ENCODE peak calls at places on chromosomes 11 and 22, in five cellular contexts. One of them, this sample, is unnamed.

GRCh38 chr22:38755155-38755910 is 465 bp downstream of the SUN2 start:
- DNase-seq in A549: peak; percentile 73
- DNase-seq in WTC11: peak; percentile 72
- DNase-seq in H1: no peak
- DNase-seq in K562: peak; percentile 89
- DNase-seq in this sample: peak; percentile 80

GRCh38 chr22:39314251-39314971 is 5.0 kb downstream of the RPL3 start:
- DNase-seq in A549: no peak
- DNase-seq in WTC11: no peak
- DNase-seq in H1: no peak
- DNase-seq in K562: no peak
- DNase-seq in this sample: no peak

GRCh38 chr11:95363710-95364109 is 132.7 kb upstream of the SESN3 start:
- DNase-seq in A549: no peak
- DNase-seq in WTC11: peak; percentile 65
- DNase-seq in H1: no peak
- DNase-seq in K562: peak; percentile 24
- DNase-seq in this sample: peak; percentile 16

GRCh38 chr11:27241316-27242122 is 121.5 kb downstream of the CCDC34 start:
- DNase-seq in A549: peak; percentile 19
- DNase-seq in WTC11: no peak
- DNase-seq in H1: no peak
- DNase-seq in K562: peak; percentile 16
- DNase-seq in this sample: no peak

GRCh38 chr11:93251922-93252321 is 54.1 kb upstream of the SLC36A4 start:
- DNase-seq in A549: no peak
- DNase-seq in WTC11: no peak
- DNase-seq in H1: no peak
- DNase-seq in K562: no peak
- DNase-seq in this sample: no peak

GRCh38 chr11:71992331-71992730 is 6.4 kb upstream of the IL18BP start:
- DNase-seq in A549: no peak
- DNase-seq in WTC11: no peak
- DNase-seq in H1: no peak
- DNase-seq in K562: no peak
- DNase-seq in this sample: no peak

GRCh38 chr11:2798951-2799761 is 86.4 kb downstream of the CDKN1C start:
- DNase-seq in A549: no peak
- DNase-seq in WTC11: no peak
- DNase-seq in H1: no peak
- DNase-seq in K562: no peak
- DNase-seq in this sample: peak; percentile 21

GRCh38 chr22:47619631-47620030 is 857.2 kb downstream of the TBC1D22A start:
- DNase-seq in A549: no peak
- DNase-seq in WTC11: no peak
- DNase-seq in H1: no peak
- DNase-seq in K562: no peak
- DNase-seq in this sample: no peak

GRCh38 chr11:119084663-119085522 is at the start of gene HMBS:
- DNase-seq in A549: peak; percentile 92
- DNase-seq in WTC11: peak; percentile 87
- DNase-seq in H1: peak; percentile 75
- DNase-seq in K562: peak; percentile 90
- DNase-seq in this sample: peak; percentile 92

GRCh38 chr22:32920032-32920628 is 118.6 kb downstream of the TIMP3 start:
- DNase-seq in A549: no peak
- DNase-seq in WTC11: no peak
- DNase-seq in H1: no peak
- DNase-seq in K562: no peak
- DNase-seq in this sample: no peak

GRCh38 chr11:27697679-27698275 is 2.5 kb downstream of the BDNF start:
- DNase-seq in A549: no peak
- DNase-seq in WTC11: no peak
- DNase-seq in H1: no peak
- DNase-seq in K562: no peak
- DNase-seq in this sample: no peak

GRCh38 chr22:35314161-35314942 is 14.7 kb downstream of the TOM1 start:
- DNase-seq in A549: no peak
- DNase-seq in WTC11: no peak
- DNase-seq in H1: no peak
- DNase-seq in K562: no peak
- DNase-seq in this sample: no peak

GRCh38 chr11:61912991-61913698 is 4.2 kb downstream of the RAB3IL1 start:
- DNase-seq in A549: no peak
- DNase-seq in WTC11: peak; percentile 17
- DNase-seq in H1: no peak
- DNase-seq in K562: no peak
- DNase-seq in this sample: no peak

GRCh38 chr11:19524171-19524671 is 188.4 kb upstream of the NAV2 start:
- DNase-seq in A549: no peak
- DNase-seq in WTC11: no peak
- DNase-seq in H1: no peak
- DNase-seq in K562: no peak
- DNase-seq in this sample: no peak

GRCh38 chr11:104333977-104334376 is 170.0 kb upstream of the PDGFD start:
- DNase-seq in A549: peak; percentile 34
- DNase-seq in WTC11: peak; percentile 29
- DNase-seq in H1: no peak
- DNase-seq in K562: no peak
- DNase-seq in this sample: peak; percentile 7

GRCh38 chr11:904380-904779 is 6.2 kb downstream of the CHID1 start:
- DNase-seq in A549: no peak
- DNase-seq in WTC11: no peak
- DNase-seq in H1: no peak
- DNase-seq in K562: no peak
- DNase-seq in this sample: no peak

GRCh38 chr22:48955351-48956311 is 872.0 kb downstream of the BRD1 start:
- DNase-seq in A549: no peak
- DNase-seq in WTC11: no peak
- DNase-seq in H1: no peak
- DNase-seq in K562: no peak
- DNase-seq in this sample: no peak

GRCh38 chr22:48954781-48955311 is 872.8 kb downstream of the BRD1 start:
- DNase-seq in A549: no peak
- DNase-seq in WTC11: no peak
- DNase-seq in H1: no peak
- DNase-seq in K562: no peak
- DNase-seq in this sample: no peak

GRCh38 chr22:48952256-48953102 is 875.2 kb downstream of the BRD1 start:
- DNase-seq in A549: no peak
- DNase-seq in WTC11: no peak
- DNase-seq in H1: no peak
- DNase-seq in K562: no peak
- DNase-seq in this sample: no peak

GRCh38 chr22:48953103-48953720 is 874.5 kb downstream of the BRD1 start:
- DNase-seq in A549: no peak
- DNase-seq in WTC11: no peak
- DNase-seq in H1: no peak
- DNase-seq in K562: no peak
- DNase-seq in this sample: no peak

GRCh38 chr22:48953830-48954229 is 873.8 kb downstream of the BRD1 start:
- DNase-seq in A549: no peak
- DNase-seq in WTC11: no peak
- DNase-seq in H1: no peak
- DNase-seq in K562: no peak
- DNase-seq in this sample: no peak
- TF ChIP-seq JUN in A549: no peak
- TF ChIP-seq JUN in WTC11: no peak
- TF ChIP-seq JUN in H1: no peak
- TF ChIP-seq JUN in K562: no peak
- TF ChIP-seq JUN in this sample: no peak

GRCh38 chr11:129316781-129317180 is 58.9 kb upstream of the BARX2 start:
- DNase-seq in A549: no peak
- DNase-seq in WTC11: no peak
- DNase-seq in H1: no peak
- DNase-seq in K562: no peak
- DNase-seq in this sample: no peak

GRCh38 chr11:129315781-129316579 is 59.7 kb upstream of the BARX2 start:
- DNase-seq in A549: no peak
- DNase-seq in WTC11: peak; percentile 51
- DNase-seq in H1: no peak
- DNase-seq in K562: no peak
- DNase-seq in this sample: peak; percentile 45

GRCh38 chr11:129312741-129313587 is 62.7 kb upstream of the BARX2 start:
- DNase-seq in A549: no peak
- DNase-seq in WTC11: no peak
- DNase-seq in H1: no peak
- DNase-seq in K562: no peak
- DNase-seq in this sample: no peak

GRCh38 chr11:129314381-129314780 is 61.3 kb upstream of the BARX2 start:
- DNase-seq in A549: no peak
- DNase-seq in WTC11: no peak
- DNase-seq in H1: no peak
- DNase-seq in K562: no peak
- DNase-seq in this sample: no peak

GRCh38 chr11:129313588-129314288 is 61.9 kb upstream of the BARX2 start:
- DNase-seq in A549: no peak
- DNase-seq in WTC11: no peak
- DNase-seq in H1: no peak
- DNase-seq in K562: no peak
- DNase-seq in this sample: no peak
- TF ChIP-seq JUN in A549: no peak
- TF ChIP-seq JUN in WTC11: no peak
- TF ChIP-seq JUN in H1: no peak
- TF ChIP-seq JUN in K562: no peak
- TF ChIP-seq JUN in this sample: no peak

GRCh38 chr11:73273246-73273890 is 1.2 kb downstream of the P2RY6 start:
- DNase-seq in A549: no peak
- DNase-seq in WTC11: peak; percentile 2
- DNase-seq in H1: no peak
- DNase-seq in K562: no peak
- DNase-seq in this sample: no peak

GRCh38 chr11:73272680-73273038 is 521 bp downstream of the P2RY6 start:
- DNase-seq in A549: no peak
- DNase-seq in WTC11: no peak
- DNase-seq in H1: no peak
- DNase-seq in K562: no peak
- DNase-seq in this sample: no peak

GRCh38 chr11:73270089-73270854 is 1.9 kb upstream of the P2RY6 start:
- DNase-seq in A549: no peak
- DNase-seq in WTC11: no peak
- DNase-seq in H1: no peak
- DNase-seq in K562: no peak
- DNase-seq in this sample: no peak

GRCh38 chr11:73270855-73271477 is 1.2 kb upstream of the P2RY6 start:
- DNase-seq in A549: no peak
- DNase-seq in WTC11: no peak
- DNase-seq in H1: no peak
- DNase-seq in K562: no peak
- DNase-seq in this sample: no peak

GRCh38 chr11:73271936-73272679 is at the start of gene P2RY6:
- DNase-seq in A549: peak; percentile 93
- DNase-seq in WTC11: peak; percentile 13
- DNase-seq in H1: no peak
- DNase-seq in K562: no peak
- DNase-seq in this sample: peak; percentile 75
- TF ChIP-seq JUN in A549: peak; percentile 27
- TF ChIP-seq JUN in WTC11: no peak
- TF ChIP-seq JUN in H1: no peak
- TF ChIP-seq JUN in K562: no peak
- TF ChIP-seq JUN in this sample: no peak

DNA sequence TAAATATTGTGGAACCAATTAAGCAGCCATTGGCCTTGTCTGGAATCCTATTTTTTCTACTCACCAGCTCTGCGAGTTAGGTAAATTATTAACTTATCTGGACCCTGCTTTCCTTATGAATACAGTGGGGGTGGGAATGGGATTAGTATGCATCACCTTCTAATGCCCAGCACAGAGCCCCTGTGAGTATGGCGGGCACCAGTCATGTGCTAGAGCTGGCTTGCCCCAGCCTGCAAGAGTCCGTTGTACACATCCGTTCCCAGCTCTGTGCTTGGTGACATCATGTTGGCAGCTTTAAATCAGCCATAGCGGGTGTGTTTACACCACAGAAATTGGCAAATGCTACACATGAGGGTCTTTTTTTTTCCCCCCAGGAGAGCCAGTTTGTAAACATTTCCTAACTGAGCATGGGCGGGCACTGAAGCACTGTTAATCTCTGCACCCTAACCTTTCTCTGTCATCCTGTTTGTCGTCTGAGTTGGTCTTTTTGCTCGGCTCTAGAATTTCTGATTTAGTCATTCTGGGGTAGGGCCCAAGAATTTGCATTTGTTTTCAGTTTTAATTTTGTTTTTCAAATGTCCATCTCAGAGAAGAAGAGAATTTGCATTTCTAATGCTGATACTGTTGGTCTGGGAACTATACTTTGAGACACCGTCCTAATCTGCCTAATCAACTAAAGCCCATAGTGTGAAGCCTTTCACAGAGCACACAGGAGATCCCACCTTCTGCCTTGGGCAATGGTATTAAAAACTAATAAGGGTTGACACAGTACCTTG is 130.3 kb upstream of the TBCEL start:
- DNase-seq in A549: no peak
- DNase-seq in WTC11: no peak
- DNase-seq in H1: no peak
- DNase-seq in K562: no peak
- DNase-seq in this sample: peak; percentile 38
- TF ChIP-seq JUN in A549: no peak
- TF ChIP-seq JUN in WTC11: no peak
- TF ChIP-seq JUN in H1: no peak
- TF ChIP-seq JUN in K562: no peak
- TF ChIP-seq JUN in this sample: no peak

GRCh38 chr11:31887180-31887579 is 76.1 kb upstream of the PAX6 start:
- DNase-seq in A549: peak; percentile 16
- DNase-seq in WTC11: peak; percentile 82
- DNase-seq in H1: no peak
- DNase-seq in K562: peak; percentile 47
- DNase-seq in this sample: no peak
- TF ChIP-seq JUN in A549: no peak
- TF ChIP-seq JUN in WTC11: no peak
- TF ChIP-seq JUN in H1: no peak
- TF ChIP-seq JUN in K562: no peak
- TF ChIP-seq JUN in this sample: no peak

DNA sequence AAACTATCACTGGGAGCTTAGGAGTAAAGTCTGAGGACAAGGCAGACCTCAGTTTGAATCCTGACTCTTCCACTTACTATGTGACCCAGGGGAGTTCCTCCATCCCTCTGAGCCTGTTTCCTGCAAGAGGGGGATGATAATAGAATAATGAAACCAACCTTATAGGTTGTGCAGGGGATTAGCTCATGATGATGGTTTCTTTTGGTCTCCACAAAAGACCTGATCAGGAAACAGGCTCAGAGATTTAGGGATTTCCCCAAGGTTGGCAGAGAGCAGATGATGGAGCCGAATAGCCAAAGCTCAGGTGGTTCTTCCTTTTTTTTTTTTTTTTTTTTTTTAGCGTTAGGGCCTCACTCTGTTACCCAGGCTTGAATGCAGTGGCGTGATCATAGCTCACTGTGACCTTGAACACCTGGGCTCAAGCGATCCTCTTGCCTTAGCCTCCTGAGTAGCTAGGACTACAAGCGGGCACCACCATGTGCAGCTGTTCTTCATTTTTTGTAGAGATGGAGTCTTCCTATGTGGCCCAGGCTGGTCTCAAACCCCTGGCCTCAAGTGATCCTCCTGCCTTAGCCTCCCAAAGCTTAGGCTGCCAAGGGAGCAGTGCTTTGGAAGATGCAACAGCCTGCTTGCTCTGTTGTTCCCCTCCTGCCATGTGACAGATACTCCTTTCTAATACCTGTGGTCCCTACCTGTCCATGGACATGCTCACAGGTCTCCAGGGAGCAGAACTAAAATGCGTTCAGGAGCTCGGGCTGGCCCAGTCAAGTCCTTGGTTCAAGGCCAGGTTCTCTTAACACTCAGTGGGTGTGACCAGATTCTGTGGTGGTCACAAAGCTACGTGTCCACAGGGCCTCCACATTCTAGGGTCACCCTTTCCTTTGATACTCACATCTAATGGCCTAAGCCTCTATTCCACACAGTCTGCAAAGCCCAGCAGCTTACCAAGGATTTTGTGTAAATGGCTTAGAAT is 22.3 kb downstream of the PATZ1 start:
- DNase-seq in A549: no peak
- DNase-seq in WTC11: no peak
- DNase-seq in H1: no peak
- DNase-seq in K562: no peak
- DNase-seq in this sample: no peak
- TF ChIP-seq JUN in A549: no peak
- TF ChIP-seq JUN in WTC11: no peak
- TF ChIP-seq JUN in H1: no peak
- TF ChIP-seq JUN in K562: no peak
- TF ChIP-seq JUN in this sample: no peak